ENCODE peak calls at places on chromosome 10, in seven cellular contexts. R is transverse colon; E is NCI-H446 treated with DMSO at 0.1 percent for 48 hours; D is hypothalamus; W is left ventricle myocardium superior; Q is effector memory CD8-positive, alpha-beta T cell; X is activated CD8-positive, alpha-beta memory T cell treated with anti-CD3 and anti-CD28 coated beads for 24 hours. N is an unnamed sample.

GRCh38 chr10:69338547-69339450 is 60.5 kb downstream of the HK1 start:
- DNase-seq in R (no peak), E (no peak), D (no peak), W (no peak), Q (no peak), X (no peak), N (no peak)

GRCh38 chr10:7571992-7572391 is 94.8 kb downstream of the ITIH5 start:
- DNase-seq in R (no peak), E (no peak), D (no peak), W (no peak), Q (no peak), X (no peak), N (no peak)

GRCh38 chr10:56874950-56875349 is 513.9 kb upstream of the ZWINT start:
- DNase-seq in R (no peak), E (no peak), D (no peak), W (no peak), Q (no peak), X (no peak), N (no peak)

GRCh38 chr10:74544106-74544505 is 282.3 kb upstream of the KAT6B start:
- DNase-seq in R (no peak), E (no peak), D (no peak), W (no peak), Q (no peak), X (no peak), N (no peak)

GRCh38 chr10:28137907-28138880 is 139.3 kb upstream of the ODAD2 start:
- DNase-seq in R (no peak), E (no peak), D (no peak), W (no peak), Q (no peak), X (no peak), N (no peak)

GRCh38 chr10:63627881-63628296 is 106.7 kb downstream of the REEP3 start:
- DNase-seq in R (no peak), E (no peak), D (no peak), W (no peak), Q (no peak), X (no peak), N (no peak)

GRCh38 chr10:132667613-132668394 is 118.1 kb downstream of the NKX6-2 start:
- DNase-seq in R (no peak), E (no peak), D (no peak), W (no peak), Q (no peak), X (no peak), N (no peak)

GRCh38 chr10:74058658-74059057 is 60.7 kb downstream of the VCL start:
- DNase-seq in R (no peak), E (no peak), D (no peak), W (no peak), Q (no peak), X (no peak), N (no peak)

GRCh38 chr10:49300140-49300974 is 1.4 kb downstream of the C10orf71 start:
- DNase-seq in R (no peak), E (no peak), D (no peak), W (peak; percentile 72), Q (no peak), X (no peak), N (no peak)

GRCh38 chr10:71740069-71740468 is 20.5 kb upstream of the C10orf105 start:
- DNase-seq in R (peak; percentile 49), E (no peak), D (no peak), W (peak; percentile 61), Q (no peak), X (no peak), N (no peak)

GRCh38 chr10:102120142-102120986 is at the start of gene LDB1:
- DNase-seq in R (peak; percentile 81), E (peak; percentile 42), D (peak; percentile 85), W (peak; percentile 91), Q (peak; percentile 65), X (peak; percentile 90), N (peak; percentile 80)